ENCODE peak calls at places on chromosomes 6 and 20, in ten cellular contexts. One of them, this sample, is unnamed.

GRCh38 chr6:100620085-100620484 is 155.4 kb upstream of the SIM1 start:
- DNase-seq in sigmoid colon: no peak
- DNase-seq in A549: no peak
- DNase-seq in thyroid gland: no peak
- DNase-seq in transverse colon: no peak
- DNase-seq in HepG2: no peak
- DNase-seq in breast epithelium: no peak
- DNase-seq in H1: no peak
- DNase-seq in uterus: no peak
- DNase-seq in right lobe of liver: no peak
- DNase-seq in this sample: no peak

GRCh38 chr6:46217671-46218131 is 46.9 kb upstream of the ENPP5 start:
- DNase-seq in sigmoid colon: no peak
- DNase-seq in A549: no peak
- DNase-seq in thyroid gland: peak
- DNase-seq in transverse colon: no peak
- DNase-seq in HepG2: no peak
- DNase-seq in breast epithelium: no peak
- DNase-seq in H1: no peak
- DNase-seq in uterus: no peak
- DNase-seq in right lobe of liver: no peak
- DNase-seq in this sample: no peak

GRCh38 chr6:160163912-160164311 is 42.3 kb downstream of the SLC22A1 start:
- DNase-seq in sigmoid colon: no peak
- DNase-seq in A549: no peak
- DNase-seq in thyroid gland: no peak
- DNase-seq in transverse colon: no peak
- DNase-seq in HepG2: no peak
- DNase-seq in breast epithelium: no peak
- DNase-seq in H1: no peak
- DNase-seq in uterus: no peak
- DNase-seq in right lobe of liver: no peak
- DNase-seq in this sample: no peak

GRCh38 chr6:4889701-4890100 is 113.5 kb downstream of the CDYL start:
- DNase-seq in sigmoid colon: no peak
- DNase-seq in A549: no peak
- DNase-seq in thyroid gland: no peak
- DNase-seq in transverse colon: no peak
- DNase-seq in HepG2: no peak
- DNase-seq in breast epithelium: no peak
- DNase-seq in H1: no peak
- DNase-seq in uterus: no peak
- DNase-seq in right lobe of liver: no peak
- DNase-seq in this sample: no peak

GRCh38 chr6:16129623-16130243 is 847 bp downstream of the MYLIP start:
- DNase-seq in sigmoid colon: peak
- DNase-seq in A549: no peak
- DNase-seq in thyroid gland: peak
- DNase-seq in transverse colon: peak
- DNase-seq in HepG2: no peak
- DNase-seq in breast epithelium: no peak
- DNase-seq in H1: peak
- DNase-seq in uterus: peak
- DNase-seq in right lobe of liver: peak
- DNase-seq in this sample: peak

GRCh38 chr6:159977242-159978214 is 8.6 kb downstream of the IGF2R start:
- DNase-seq in sigmoid colon: peak
- DNase-seq in A549: no peak
- DNase-seq in thyroid gland: peak
- DNase-seq in transverse colon: no peak
- DNase-seq in HepG2: no peak
- DNase-seq in breast epithelium: no peak
- DNase-seq in H1: no peak
- DNase-seq in uterus: peak
- DNase-seq in right lobe of liver: no peak
- DNase-seq in this sample: no peak

GRCh38 chr6:29989211-29989610 is 46.9 kb downstream of the HLA-A start:
- DNase-seq in sigmoid colon: no peak
- DNase-seq in A549: no peak
- DNase-seq in thyroid gland: no peak
- DNase-seq in transverse colon: no peak
- DNase-seq in HepG2: no peak
- DNase-seq in breast epithelium: no peak
- DNase-seq in H1: no peak
- DNase-seq in uterus: no peak
- DNase-seq in right lobe of liver: no peak
- DNase-seq in this sample: no peak

GRCh38 chr20:32583581-32584045 is 1.5 kb downstream of the NOL4L start:
- DNase-seq in sigmoid colon: no peak
- DNase-seq in A549: no peak
- DNase-seq in thyroid gland: no peak
- DNase-seq in transverse colon: no peak
- DNase-seq in HepG2: no peak
- DNase-seq in breast epithelium: no peak
- DNase-seq in H1: no peak
- DNase-seq in uterus: no peak
- DNase-seq in right lobe of liver: no peak
- DNase-seq in this sample: no peak

GRCh38 chr6:29828471-29828797 is 809 bp downstream of the HLA-G start:
- DNase-seq in sigmoid colon: no peak
- DNase-seq in A549: no peak
- DNase-seq in thyroid gland: no peak
- DNase-seq in transverse colon: no peak
- DNase-seq in HepG2: no peak
- DNase-seq in breast epithelium: no peak
- DNase-seq in H1: peak
- DNase-seq in uterus: no peak
- DNase-seq in right lobe of liver: no peak
- DNase-seq in this sample: no peak

GRCh38 chr6:139597781-139598368 is 223.4 kb upstream of the CITED2 start:
- DNase-seq in sigmoid colon: peak
- DNase-seq in A549: peak
- DNase-seq in thyroid gland: peak
- DNase-seq in transverse colon: peak
- DNase-seq in HepG2: peak
- DNase-seq in breast epithelium: no peak
- DNase-seq in H1: no peak
- DNase-seq in uterus: peak
- DNase-seq in right lobe of liver: peak
- DNase-seq in this sample: no peak

GRCh38 chr6:72621243-72622093 is at the start of gene KCNQ5:
- DNase-seq in sigmoid colon: no peak
- DNase-seq in A549: peak
- DNase-seq in thyroid gland: peak
- DNase-seq in transverse colon: peak
- DNase-seq in HepG2: no peak
- DNase-seq in breast epithelium: no peak
- DNase-seq in H1: peak
- DNase-seq in uterus: no peak
- DNase-seq in right lobe of liver: peak
- DNase-seq in this sample: peak

GRCh38 chr6:130810307-130811030 is 16.7 kb upstream of the SMLR1 start:
- DNase-seq in sigmoid colon: no peak
- DNase-seq in A549: no peak
- DNase-seq in thyroid gland: no peak
- DNase-seq in transverse colon: no peak
- DNase-seq in HepG2: no peak
- DNase-seq in breast epithelium: no peak
- DNase-seq in H1: no peak
- DNase-seq in uterus: no peak
- DNase-seq in right lobe of liver: no peak
- DNase-seq in this sample: no peak

GRCh38 chr6:75830959-75831885 is 82.2 kb downstream of the MYO6 start:
- DNase-seq in sigmoid colon: no peak
- DNase-seq in A549: no peak
- DNase-seq in thyroid gland: no peak
- DNase-seq in transverse colon: no peak
- DNase-seq in HepG2: no peak
- DNase-seq in breast epithelium: no peak
- DNase-seq in H1: no peak
- DNase-seq in uterus: no peak
- DNase-seq in right lobe of liver: no peak
- DNase-seq in this sample: no peak

GRCh38 chr6:25732468-25733198 is 21.9 kb upstream of the SLC17A4 start:
- DNase-seq in sigmoid colon: no peak
- DNase-seq in A549: no peak
- DNase-seq in thyroid gland: no peak
- DNase-seq in transverse colon: no peak
- DNase-seq in HepG2: no peak
- DNase-seq in breast epithelium: no peak
- DNase-seq in H1: no peak
- DNase-seq in uterus: no peak
- DNase-seq in right lobe of liver: peak
- DNase-seq in this sample: no peak

GRCh38 chr20:9185511-9185910 is 116.6 kb downstream of the PLCB4 start:
- DNase-seq in sigmoid colon: no peak
- DNase-seq in A549: peak
- DNase-seq in thyroid gland: no peak
- DNase-seq in transverse colon: no peak
- DNase-seq in HepG2: no peak
- DNase-seq in breast epithelium: no peak
- DNase-seq in H1: no peak
- DNase-seq in uterus: no peak
- DNase-seq in right lobe of liver: no peak
- DNase-seq in this sample: no peak

GRCh38 chr20:60729119-60729900 is 522.8 kb upstream of the CDH4 start:
- DNase-seq in sigmoid colon: no peak
- DNase-seq in A549: no peak
- DNase-seq in thyroid gland: no peak
- DNase-seq in transverse colon: no peak
- DNase-seq in HepG2: no peak
- DNase-seq in breast epithelium: no peak
- DNase-seq in H1: no peak
- DNase-seq in uterus: no peak
- DNase-seq in right lobe of liver: no peak
- DNase-seq in this sample: no peak

GRCh38 chr6:41942045-41942851 is 640 bp upstream of the CCND3 start:
- DNase-seq in sigmoid colon: no peak
- DNase-seq in A549: no peak
- DNase-seq in thyroid gland: no peak
- DNase-seq in transverse colon: no peak
- DNase-seq in HepG2: no peak
- DNase-seq in breast epithelium: no peak
- DNase-seq in H1: no peak
- DNase-seq in uterus: no peak
- DNase-seq in right lobe of liver: no peak
- DNase-seq in this sample: no peak
- TF ChIP-seq POLR2A in sigmoid colon: no peak
- TF ChIP-seq POLR2A in A549: no peak
- TF ChIP-seq POLR2A in thyroid gland: no peak
- TF ChIP-seq POLR2A in transverse colon: no peak
- TF ChIP-seq POLR2A in HepG2: no peak
- TF ChIP-seq POLR2A in breast epithelium: no peak
- TF ChIP-seq POLR2A in H1: no peak
- TF ChIP-seq POLR2A in uterus: no peak
- TF ChIP-seq POLR2A in right lobe of liver: no peak
- TF ChIP-seq POLR2A in this sample: no peak

DNA sequence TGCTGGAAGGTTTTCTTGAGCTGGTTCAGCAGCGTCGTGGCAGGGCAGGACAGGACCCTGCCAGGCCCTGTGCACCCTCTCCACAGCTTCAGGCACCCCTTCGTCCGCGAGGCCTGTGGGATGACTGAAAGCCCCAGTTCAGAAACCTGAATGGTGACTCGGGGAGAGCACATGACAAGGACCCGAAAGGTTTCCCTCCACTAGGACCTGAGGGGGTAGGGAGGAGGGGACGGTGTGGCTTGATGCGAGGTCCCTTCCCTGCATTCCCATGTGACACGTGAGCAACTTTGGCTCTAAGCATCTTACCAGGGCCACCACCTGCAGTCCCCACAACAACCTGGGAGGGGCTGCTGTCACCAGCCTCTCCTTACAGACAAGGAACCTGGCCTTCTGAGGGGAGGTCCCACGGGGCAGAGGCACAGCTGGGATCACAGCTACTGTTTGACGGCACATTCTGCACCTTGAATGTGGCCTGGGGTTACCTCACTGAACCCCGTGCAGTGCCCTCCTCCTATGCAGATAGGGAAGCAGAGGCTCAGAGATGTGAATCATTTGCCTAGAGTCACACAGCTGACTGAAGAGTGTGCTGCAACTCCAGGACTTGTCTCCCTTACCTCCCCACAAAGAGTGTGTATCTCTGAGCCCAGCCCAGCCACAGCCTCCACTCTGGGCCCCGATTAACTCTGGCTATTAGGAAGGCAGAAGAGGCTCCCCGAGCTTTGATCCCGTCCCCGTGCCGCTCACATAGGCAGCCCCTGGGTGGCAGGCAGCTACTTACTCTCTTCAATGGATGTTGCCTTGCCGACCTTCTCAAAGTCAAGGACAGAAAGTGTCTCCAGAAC is 84.6 kb downstream of the PTPN1 start:
- DNase-seq in sigmoid colon: no peak
- DNase-seq in A549: no peak
- DNase-seq in thyroid gland: no peak
- DNase-seq in transverse colon: no peak
- DNase-seq in HepG2: no peak
- DNase-seq in breast epithelium: no peak
- DNase-seq in H1: no peak
- DNase-seq in uterus: no peak
- DNase-seq in right lobe of liver: no peak
- DNase-seq in this sample: no peak
- TF ChIP-seq POLR2A in sigmoid colon: no peak
- TF ChIP-seq POLR2A in A549: no peak
- TF ChIP-seq POLR2A in thyroid gland: no peak
- TF ChIP-seq POLR2A in transverse colon: no peak
- TF ChIP-seq POLR2A in HepG2: no peak
- TF ChIP-seq POLR2A in breast epithelium: no peak
- TF ChIP-seq POLR2A in H1: no peak
- TF ChIP-seq POLR2A in uterus: no peak
- TF ChIP-seq POLR2A in right lobe of liver: no peak
- TF ChIP-seq POLR2A in this sample: peak

GRCh38 chr20:48076247-48076646 is 291.0 kb upstream of the SULF2 start:
- DNase-seq in sigmoid colon: no peak
- DNase-seq in A549: no peak
- DNase-seq in thyroid gland: no peak
- DNase-seq in transverse colon: no peak
- DNase-seq in HepG2: no peak
- DNase-seq in breast epithelium: no peak
- DNase-seq in H1: no peak
- DNase-seq in uterus: no peak
- DNase-seq in right lobe of liver: no peak
- DNase-seq in this sample: no peak
- TF ChIP-seq POLR2A in sigmoid colon: no peak
- TF ChIP-seq POLR2A in A549: no peak
- TF ChIP-seq POLR2A in thyroid gland: no peak
- TF ChIP-seq POLR2A in transverse colon: no peak
- TF ChIP-seq POLR2A in HepG2: no peak
- TF ChIP-seq POLR2A in breast epithelium: no peak
- TF ChIP-seq POLR2A in H1: no peak
- TF ChIP-seq POLR2A in uterus: no peak
- TF ChIP-seq POLR2A in right lobe of liver: no peak
- TF ChIP-seq POLR2A in this sample: no peak

DNA sequence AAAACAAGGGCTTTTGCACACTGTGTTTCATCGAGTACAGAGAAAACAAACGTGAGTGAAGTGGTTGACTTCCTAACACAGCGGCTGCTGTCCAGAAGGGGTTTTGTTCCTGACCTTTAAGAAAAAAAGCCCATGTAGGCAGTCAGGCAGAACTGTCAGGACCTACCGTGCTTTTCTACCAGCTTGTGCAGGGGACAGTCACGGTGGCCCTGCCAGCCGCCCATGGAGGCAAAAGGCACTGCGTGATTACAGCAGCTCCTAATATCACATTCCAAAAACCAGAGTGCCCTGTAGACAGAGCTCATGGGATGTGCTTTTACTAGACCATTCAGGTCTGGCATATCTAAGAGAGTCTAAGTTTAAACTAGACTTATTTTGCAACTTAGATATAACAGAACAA is 12.2 kb downstream of the TNFAIP3 start:
- DNase-seq in sigmoid colon: no peak
- DNase-seq in A549: no peak
- DNase-seq in thyroid gland: no peak
- DNase-seq in transverse colon: no peak
- DNase-seq in HepG2: no peak
- DNase-seq in breast epithelium: no peak
- DNase-seq in H1: no peak
- DNase-seq in uterus: no peak
- DNase-seq in right lobe of liver: no peak
- DNase-seq in this sample: no peak
- TF ChIP-seq POLR2A in sigmoid colon: no peak
- TF ChIP-seq POLR2A in A549: no peak
- TF ChIP-seq POLR2A in thyroid gland: no peak
- TF ChIP-seq POLR2A in transverse colon: no peak
- TF ChIP-seq POLR2A in HepG2: no peak
- TF ChIP-seq POLR2A in breast epithelium: no peak
- TF ChIP-seq POLR2A in H1: no peak
- TF ChIP-seq POLR2A in uterus: no peak
- TF ChIP-seq POLR2A in right lobe of liver: no peak
- TF ChIP-seq POLR2A in this sample: no peak

This sample was measured in H54.